ENCODE peak calls at places on chromosomes 4 and X, in four cellular contexts. V is endothelial cell of umbilical vein, C is HCT116, K is GM23248. J is an unnamed sample.

GRCh38 chr4:155909615-155910226 is 6.2 kb downstream of the TDO2 start:
- DNase-seq in V (no peak), C (no peak), K (no peak), J (no peak)

GRCh38 chr4:156194896-156195295 is 241.2 kb upstream of the CTSO start:
- DNase-seq in V (no peak), C (no peak), K (peak; percentile 46), J (no peak)

GRCh38 chrX:79325263-79325958 is 41.7 kb downstream of the ITM2A start:
- DNase-seq in V (no peak), C (no peak), K (no peak), J (no peak)

GRCh38 chr4:156169011-156169410 is 215.3 kb upstream of the CTSO start:
- DNase-seq in V (peak; percentile 42), C (peak; percentile 19), K (peak; percentile 90), J (no peak)

GRCh38 chr4:73740353-73740778 is at the start of gene CXCL8:
- DNase-seq in V (peak; percentile 94), C (peak; percentile 76), K (peak; percentile 83), J (peak; percentile 12)

GRCh38 chrX:94454159-94454558 is 780.2 kb downstream of the FAM133A start:
- DNase-seq in V (no peak), C (no peak), K (no peak), J (no peak)

GRCh38 chrX:107691024-107691448 is 62.7 kb downstream of the PRPS1 start:
- DNase-seq in V (no peak), C (no peak), K (no peak), J (no peak)

GRCh38 chr4:86442881-86443280 is 83.0 kb upstream of the MAPK10 start:
- DNase-seq in V (no peak), C (no peak), K (no peak), J (no peak)

GRCh38 chrX:153667931-153668396 is 5.6 kb downstream of the PNCK start:
- DNase-seq in V (peak; percentile 69), C (peak; percentile 50), K (peak; percentile 72), J (peak; percentile 69)

GRCh38 chr4:170047774-170048354 is 21.7 kb upstream of the MFAP3L start:
- DNase-seq in V (peak; percentile 65), C (peak; percentile 57), K (peak; percentile 71), J (peak; percentile 45)

GRCh38 chr4:170853422-170854021 is 763.8 kb upstream of the AADAT start:
- DNase-seq in V (no peak), C (peak; percentile 48), K (peak; percentile 50), J (peak; percentile 21)

DNA sequence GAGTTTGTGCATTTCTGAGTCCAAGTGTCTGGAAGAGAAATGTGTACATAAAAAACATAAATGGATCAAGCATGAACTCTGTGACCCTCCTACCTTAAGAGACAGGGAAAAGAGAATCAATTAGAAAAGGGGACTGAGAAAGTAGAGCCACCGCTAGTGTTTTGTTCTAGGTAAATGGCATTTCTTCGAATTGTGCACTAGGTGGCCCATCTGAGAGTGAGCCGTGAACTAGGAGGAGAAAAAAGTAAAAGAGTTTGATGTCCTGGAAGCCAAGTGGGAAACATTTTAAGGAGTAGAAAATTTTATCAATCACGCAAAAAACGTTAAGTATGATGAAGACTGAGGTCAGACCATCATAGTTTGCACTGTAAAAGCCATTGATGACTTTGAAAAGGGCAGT is 55.1 kb downstream of the NAF1 start:
- DNase-seq in V (peak; percentile 10), C (no peak), K (peak; percentile 27), J (no peak)
- H3K4me2 ChIP-seq in V (no peak overlapping the region), C (no peak overlapping the region), K (no peak overlapping the region), J (no peak overlapping the region)

GRCh38 chrX:25010784-25011588 is 4.8 kb downstream of the ARX start:
- DNase-seq in V (no peak), C (no peak), K (no peak), J (no peak)
- TF ChIP-seq EZH2 in V (no peak), C (no peak), K (no peak), J (no peak)

GRCh38 chr4:56217383-56217890 is 169.9 kb downstream of the AASDH start:
- DNase-seq in V (no peak), C (no peak), K (no peak), J (no peak)
- H3K4me2 ChIP-seq in V (no peak overlapping the region), C (no peak overlapping the region), K (no peak overlapping the region), J (no peak overlapping the region)

GRCh38 chr4:18021720-18022571 is at the start of gene LCORL:
- DNase-seq in V (peak; percentile 97), C (peak; percentile 93), K (peak; percentile 98), J (peak; percentile 95)

GRCh38 chr4:18020671-18021469 is 685 bp downstream of the LCORL start:
- DNase-seq in V (peak; percentile 69), C (peak; percentile 45), K (peak; percentile 87), J (peak; percentile 74)

GRCh38 chr4:18020145-18020670 is 1.3 kb downstream of the LCORL start:
- DNase-seq in V (peak; percentile 27), C (no peak), K (peak; percentile 45), J (peak; percentile 29)

GRCh38 chr4:18021470-18021719 is 160 bp downstream of the LCORL start:
- DNase-seq in V (no peak), C (no peak), K (no peak), J (no peak)

GRCh38 chr4:18022572-18023039 is 1.1 kb upstream of the LCORL start:
- DNase-seq in V (no peak), C (no peak), K (peak; percentile 24), J (no peak)
- TF ChIP-seq EZH2 in V (no peak), C (no peak), K (no peak), J (peak; percentile 92)

DNA sequence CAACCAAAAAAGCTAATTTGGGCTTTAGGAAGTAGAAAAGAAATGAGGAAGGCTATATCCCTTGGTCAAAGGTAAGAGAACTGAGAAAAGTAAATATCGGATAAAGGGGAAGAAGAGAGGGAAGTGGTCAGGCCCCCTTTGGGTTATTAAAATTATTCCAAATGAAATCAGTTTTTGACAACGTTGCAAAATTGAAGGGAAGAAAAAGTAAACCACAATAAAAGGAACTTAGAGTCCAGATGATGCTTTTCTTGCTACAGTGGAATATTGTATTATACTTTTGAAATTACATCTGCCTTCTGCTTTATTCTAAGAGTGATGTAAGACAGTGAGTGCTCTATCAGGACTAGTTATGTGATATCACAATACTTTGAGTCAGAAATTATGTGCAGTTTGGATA is 59.4 kb upstream of the RBPJ start:
- DNase-seq in V (no peak), C (no peak), K (no peak), J (no peak)
- H3K4me2 ChIP-seq in V (no peak overlapping the region), C (no peak overlapping the region), K (no peak overlapping the region), J (no peak overlapping the region)

GRCh38 chr4:186265683-186266648 is at the start of gene F11:
- DNase-seq in V (no peak), C (no peak), K (no peak), J (no peak)

GRCh38 chr4:186266699-186267467 is 894 bp downstream of the F11 start:
- DNase-seq in V (no peak), C (no peak), K (peak; percentile 8), J (no peak)

GRCh38 chr4:186272699-186273370 is 6.8 kb downstream of the F11 start:
- DNase-seq in V (no peak), C (no peak), K (no peak), J (no peak)

DNA sequence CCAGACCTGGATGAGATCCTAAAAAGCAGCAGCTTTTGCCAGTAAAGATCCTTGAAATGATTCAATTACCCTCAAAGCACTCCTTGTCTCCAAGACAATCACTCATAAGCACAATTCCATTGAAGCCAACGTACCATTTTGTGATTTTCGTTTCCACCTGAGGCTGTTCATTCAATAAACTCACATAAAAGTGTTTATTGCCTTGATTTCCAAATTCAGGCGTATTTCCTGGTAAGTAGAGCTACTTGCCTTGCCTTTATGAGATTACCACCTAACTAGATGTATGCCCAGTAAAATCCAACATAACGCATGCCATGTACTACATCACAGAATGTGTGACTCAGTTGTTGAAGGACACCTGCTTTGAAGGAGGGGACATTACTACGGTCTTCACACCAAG is 5.3 kb downstream of the F11 start:
- DNase-seq in V (no peak), C (no peak), K (no peak), J (no peak)
- TF ChIP-seq EZH2 in V (no peak), C (no peak), K (no peak), J (no peak)